ENCODE peak calls at places on chromosomes 16 and 17, in four cellular contexts. One of them, this sample, is unnamed.

GRCh38 chr16:69707920-69708683 is 18.3 kb downstream of the NQO1 start:
- DNase-seq in HT-29: no peak
- DNase-seq in choroid plexus epithelial cell: no peak
- DNase-seq in caudate nucleus: no peak
- DNase-seq in this sample: no peak

GRCh38 chr17:44417553-44417952 is 28.1 kb upstream of the ITGA2B start:
- DNase-seq in caudate nucleus: peak; percentile 3
- DNase-seq in choroid plexus epithelial cell: peak; percentile 75
- DNase-seq in HT-29: no peak
- DNase-seq in this sample: peak; percentile 26

GRCh38 chr17:76138234-76138895 is 2.7 kb downstream of the FOXJ1 start:
- DNase-seq in HT-29: peak; percentile 41
- DNase-seq in choroid plexus epithelial cell: no peak
- DNase-seq in caudate nucleus: peak; percentile 69
- DNase-seq in this sample: peak; percentile 74

GRCh38 chr17:29723283-29724047 is 100.8 kb upstream of the CORO6 start:
- DNase-seq in caudate nucleus: no peak
- DNase-seq in HT-29: no peak
- DNase-seq in choroid plexus epithelial cell: no peak
- DNase-seq in this sample: no peak

GRCh38 chr17:39745335-39746144 is 7.8 kb downstream of the GRB7 start:
- DNase-seq in HT-29: no peak
- DNase-seq in choroid plexus epithelial cell: no peak
- DNase-seq in caudate nucleus: no peak
- DNase-seq in this sample: no peak

GRCh38 chr17:74524751-74525725 is 6.2 kb downstream of the CD300LB start:
- DNase-seq in choroid plexus epithelial cell: no peak
- DNase-seq in HT-29: no peak
- DNase-seq in caudate nucleus: no peak
- DNase-seq in this sample: no peak

GRCh38 chr17:37839196-37839978 is 84.8 kb upstream of the TBC1D3K start:
- DNase-seq in HT-29: peak; percentile 81
- DNase-seq in caudate nucleus: no peak
- DNase-seq in choroid plexus epithelial cell: no peak
- DNase-seq in this sample: no peak

GRCh38 chr17:51434434-51435170 is 174.3 kb downstream of the UTP18 start:
- DNase-seq in choroid plexus epithelial cell: no peak
- DNase-seq in caudate nucleus: peak; percentile 25
- DNase-seq in HT-29: peak; percentile 81
- DNase-seq in this sample: peak; percentile 19

GRCh38 chr17:43766413-43767052 is 7.9 kb upstream of the SOST start:
- DNase-seq in choroid plexus epithelial cell: peak; percentile 71
- DNase-seq in HT-29: peak; percentile 72
- DNase-seq in caudate nucleus: no peak
- DNase-seq in this sample: peak; percentile 8

GRCh38 chr17:27518048-27518447 is 61.8 kb downstream of the KSR1 start:
- DNase-seq in caudate nucleus: no peak
- DNase-seq in HT-29: no peak
- DNase-seq in choroid plexus epithelial cell: no peak
- DNase-seq in this sample: no peak

GRCh38 chr16:71775949-71776348 is 32.7 kb downstream of the AP1G1 start:
- DNase-seq in caudate nucleus: no peak
- DNase-seq in choroid plexus epithelial cell: no peak
- DNase-seq in HT-29: no peak
- DNase-seq in this sample: no peak

GRCh38 chr16:67884684-67885083 is at the start of gene NRN1L:
- DNase-seq in HT-29: no peak
- DNase-seq in caudate nucleus: peak; percentile 91
- DNase-seq in choroid plexus epithelial cell: peak; percentile 95
- DNase-seq in this sample: peak; percentile 57

GRCh38 chr16:84186685-84187437 is at the start of gene TAF1C:
- DNase-seq in HT-29: peak; percentile 96
- DNase-seq in caudate nucleus: peak; percentile 79
- DNase-seq in choroid plexus epithelial cell: peak; percentile 97
- DNase-seq in this sample: peak; percentile 85

GRCh38 chr17:28968269-28968913 is 17.1 kb upstream of the PHF12 start:
- DNase-seq in HT-29: no peak
- DNase-seq in caudate nucleus: no peak
- DNase-seq in choroid plexus epithelial cell: peak; percentile 30
- DNase-seq in this sample: no peak

GRCh38 chr16:87086156-87086555 is 231.0 kb downstream of the C16orf95 start:
- DNase-seq in HT-29: no peak
- DNase-seq in choroid plexus epithelial cell: peak; percentile 63
- DNase-seq in caudate nucleus: no peak
- DNase-seq in this sample: no peak

GRCh38 chr17:81909966-81910839 is 996 bp downstream of the PCYT2 start:
- DNase-seq in caudate nucleus: no peak
- DNase-seq in HT-29: peak; percentile 40
- DNase-seq in choroid plexus epithelial cell: no peak
- DNase-seq in this sample: no peak

GRCh38 chr17:50080827-50081226 is 14.3 kb upstream of the PDK2 start:
- DNase-seq in HT-29: no peak
- DNase-seq in choroid plexus epithelial cell: no peak
- DNase-seq in caudate nucleus: no peak
- DNase-seq in this sample: no peak

GRCh38 chr16:6009151-6009550 is 911.6 kb upstream of the EEF2KMT start:
- DNase-seq in choroid plexus epithelial cell: no peak
- DNase-seq in caudate nucleus: no peak
- DNase-seq in HT-29: no peak
- DNase-seq in this sample: no peak

GRCh38 chr17:15361592-15361991 is 20.2 kb upstream of the TEKT3 start:
- DNase-seq in caudate nucleus: no peak
- DNase-seq in choroid plexus epithelial cell: no peak
- DNase-seq in HT-29: no peak
- DNase-seq in this sample: no peak

GRCh38 chr17:39196820-39197331 is 593 bp downstream of the CACNB1 start:
- DNase-seq in HT-29: peak; percentile 27
- DNase-seq in caudate nucleus: no peak
- DNase-seq in choroid plexus epithelial cell: no peak
- DNase-seq in this sample: no peak

GRCh38 chr16:66596986-66597848 is 7.3 kb upstream of the CMTM3 start:
- DNase-seq in caudate nucleus: no peak
- DNase-seq in HT-29: no peak
- DNase-seq in choroid plexus epithelial cell: no peak
- DNase-seq in this sample: no peak

GRCh38 chr17:80264048-80264792 is 3.6 kb downstream of the RNF213 start:
- DNase-seq in choroid plexus epithelial cell: no peak
- DNase-seq in HT-29: no peak
- DNase-seq in caudate nucleus: no peak
- DNase-seq in this sample: no peak

GRCh38 chr17:33732116-33732515 is 439.0 kb upstream of the ASIC2 start:
- DNase-seq in choroid plexus epithelial cell: no peak
- DNase-seq in caudate nucleus: no peak
- DNase-seq in HT-29: peak; percentile 11
- DNase-seq in this sample: no peak

GRCh38 chr17:69058165-69058564 is 2.6 kb downstream of the ABCA9 start:
- DNase-seq in choroid plexus epithelial cell: no peak
- DNase-seq in caudate nucleus: no peak
- DNase-seq in HT-29: peak; percentile 31
- DNase-seq in this sample: no peak

GRCh38 chr17:4591529-4591928 is 7.2 kb downstream of the SMTNL2 start:
- DNase-seq in caudate nucleus: no peak
- DNase-seq in choroid plexus epithelial cell: peak; percentile 52
- DNase-seq in HT-29: no peak
- DNase-seq in this sample: no peak

GRCh38 chr16:67967183-67967955 is 1.1 kb downstream of the SLC12A4 start:
- DNase-seq in choroid plexus epithelial cell: peak; percentile 37
- DNase-seq in caudate nucleus: no peak
- DNase-seq in HT-29: no peak
- DNase-seq in this sample: no peak

GRCh38 chr17:14061666-14062560 is 7.4 kb upstream of the COX10 start:
- DNase-seq in HT-29: peak; percentile 54
- DNase-seq in choroid plexus epithelial cell: peak; percentile 77
- DNase-seq in caudate nucleus: no peak
- DNase-seq in this sample: no peak

GRCh38 chr17:19357351-19358140 is 5.0 kb downstream of the B9D1 start:
- DNase-seq in HT-29: no peak
- DNase-seq in choroid plexus epithelial cell: no peak
- DNase-seq in caudate nucleus: no peak
- DNase-seq in this sample: no peak

GRCh38 chr17:77741109-77741508 is 217.4 kb upstream of the TNRC6C start:
- DNase-seq in choroid plexus epithelial cell: no peak
- DNase-seq in HT-29: peak; percentile 18
- DNase-seq in caudate nucleus: no peak
- DNase-seq in this sample: no peak

GRCh38 chr17:21129023-21129681 is 2.4 kb downstream of the DHRS7B start:
- DNase-seq in choroid plexus epithelial cell: peak; percentile 78
- DNase-seq in HT-29: peak; percentile 28
- DNase-seq in caudate nucleus: no peak
- DNase-seq in this sample: peak; percentile 7

GRCh38 chr16:56073508-56073907 is 117.8 kb upstream of the GNAO1 start:
- DNase-seq in caudate nucleus: no peak
- DNase-seq in HT-29: no peak
- DNase-seq in choroid plexus epithelial cell: no peak
- DNase-seq in this sample: no peak

GRCh38 chr17:36703860-36704266 is 102.5 kb downstream of the MRM1 start:
- DNase-seq in caudate nucleus: peak; percentile 24
- DNase-seq in choroid plexus epithelial cell: peak; percentile 37
- DNase-seq in HT-29: peak; percentile 25
- DNase-seq in this sample: peak; percentile 6

GRCh38 chr17:50565559-50566350 is 5.2 kb downstream of the CACNA1G start:
- DNase-seq in choroid plexus epithelial cell: no peak
- DNase-seq in caudate nucleus: peak; percentile 65
- DNase-seq in HT-29: peak; percentile 39
- DNase-seq in this sample: peak; percentile 75

GRCh38 chr17:70336411-70336810 is 167.1 kb downstream of the KCNJ2 start:
- DNase-seq in HT-29: no peak
- DNase-seq in caudate nucleus: no peak
- DNase-seq in choroid plexus epithelial cell: no peak
- DNase-seq in this sample: no peak

GRCh38 chr17:78736526-78737079 is 45.5 kb downstream of the CYTH1 start:
- DNase-seq in caudate nucleus: no peak
- DNase-seq in HT-29: peak; percentile 92
- DNase-seq in choroid plexus epithelial cell: no peak
- DNase-seq in this sample: no peak

GRCh38 chr16:78505544-78506371 is 406.3 kb downstream of the WWOX start:
- DNase-seq in caudate nucleus: peak; percentile 16
- DNase-seq in choroid plexus epithelial cell: peak; percentile 13
- DNase-seq in HT-29: no peak
- DNase-seq in this sample: peak; percentile 28

GRCh38 chr16:87178977-87179376 is 138.2 kb downstream of the C16orf95 start:
- DNase-seq in caudate nucleus: no peak
- DNase-seq in HT-29: no peak
- DNase-seq in choroid plexus epithelial cell: peak; percentile 74
- DNase-seq in this sample: no peak

GRCh38 chr16:49969356-49970030 is 55.5 kb upstream of the CNEP1R1 start:
- DNase-seq in caudate nucleus: no peak
- DNase-seq in choroid plexus epithelial cell: peak; percentile 30
- DNase-seq in HT-29: no peak
- DNase-seq in this sample: no peak